ENCODE peak calls at places on chromosomes 11 and 22, in ten cellular contexts. One of them, this sample, is unnamed.

GRCh38 chr22:43537019-43537585 is 125.3 kb downstream of the MPPED1 start:
- DNase-seq in aorta: no peak
- DNase-seq in uterus: no peak
- DNase-seq in heart right ventricle: no peak
- DNase-seq in activated CD4-positive, alpha-beta T cell treated with anti-CD3 and anti-CD28 coated beads for 24 hours: no peak
- DNase-seq in left ventricle myocardium superior: no peak
- DNase-seq in sciatic nerve: no peak
- DNase-seq in foreskin fibroblast: no peak
- DNase-seq in tibial artery: no peak
- DNase-seq in fibroblast of the conjunctiva: no peak
- DNase-seq in this sample: no peak

GRCh38 chr11:65524747-65525658 is at the start of gene SCYL1:
- DNase-seq in sciatic nerve: peak
- DNase-seq in uterus: peak
- DNase-seq in tibial artery: peak
- DNase-seq in left ventricle myocardium superior: peak
- DNase-seq in foreskin fibroblast: peak
- DNase-seq in heart right ventricle: peak
- DNase-seq in aorta: peak
- DNase-seq in activated CD4-positive, alpha-beta T cell treated with anti-CD3 and anti-CD28 coated beads for 24 hours: peak
- DNase-seq in fibroblast of the conjunctiva: no peak
- DNase-seq in this sample: peak

GRCh38 chr22:45441158-45441557 is 27.7 kb downstream of the RIBC2 start:
- DNase-seq in heart right ventricle: peak
- DNase-seq in activated CD4-positive, alpha-beta T cell treated with anti-CD3 and anti-CD28 coated beads for 24 hours: no peak
- DNase-seq in fibroblast of the conjunctiva: peak
- DNase-seq in aorta: peak
- DNase-seq in tibial artery: peak
- DNase-seq in foreskin fibroblast: peak
- DNase-seq in uterus: peak
- DNase-seq in sciatic nerve: peak
- DNase-seq in left ventricle myocardium superior: peak
- DNase-seq in this sample: peak

GRCh38 chr11:4881860-4882500 is at the start of gene OR51T1:
- DNase-seq in tibial artery: no peak
- DNase-seq in left ventricle myocardium superior: no peak
- DNase-seq in uterus: no peak
- DNase-seq in aorta: no peak
- DNase-seq in heart right ventricle: no peak
- DNase-seq in foreskin fibroblast: peak
- DNase-seq in activated CD4-positive, alpha-beta T cell treated with anti-CD3 and anti-CD28 coated beads for 24 hours: no peak
- DNase-seq in sciatic nerve: no peak
- DNase-seq in fibroblast of the conjunctiva: no peak
- DNase-seq in this sample: no peak

GRCh38 chr22:19097518-19097917 is 24.7 kb downstream of the DGCR2 start:
- DNase-seq in left ventricle myocardium superior: no peak
- DNase-seq in activated CD4-positive, alpha-beta T cell treated with anti-CD3 and anti-CD28 coated beads for 24 hours: no peak
- DNase-seq in sciatic nerve: no peak
- DNase-seq in tibial artery: peak
- DNase-seq in fibroblast of the conjunctiva: no peak
- DNase-seq in uterus: no peak
- DNase-seq in heart right ventricle: no peak
- DNase-seq in foreskin fibroblast: no peak
- DNase-seq in aorta: no peak
- DNase-seq in this sample: no peak

GRCh38 chr11:67267188-67268035 is 1.1 kb downstream of the GRK2 start:
- DNase-seq in left ventricle myocardium superior: peak
- DNase-seq in activated CD4-positive, alpha-beta T cell treated with anti-CD3 and anti-CD28 coated beads for 24 hours: no peak
- DNase-seq in sciatic nerve: peak
- DNase-seq in aorta: peak
- DNase-seq in tibial artery: peak
- DNase-seq in fibroblast of the conjunctiva: no peak
- DNase-seq in uterus: peak
- DNase-seq in heart right ventricle: peak
- DNase-seq in foreskin fibroblast: peak
- DNase-seq in this sample: no peak

GRCh38 chr11:76147106-76147735 is 59.1 kb downstream of the WNT11 start:
- DNase-seq in heart right ventricle: no peak
- DNase-seq in sciatic nerve: no peak
- DNase-seq in foreskin fibroblast: no peak
- DNase-seq in fibroblast of the conjunctiva: no peak
- DNase-seq in uterus: no peak
- DNase-seq in aorta: no peak
- DNase-seq in activated CD4-positive, alpha-beta T cell treated with anti-CD3 and anti-CD28 coated beads for 24 hours: no peak
- DNase-seq in tibial artery: no peak
- DNase-seq in left ventricle myocardium superior: no peak
- DNase-seq in this sample: no peak

GRCh38 chr22:25448435-25449051 is 115.9 kb upstream of the GRK3 start:
- DNase-seq in uterus: no peak
- DNase-seq in activated CD4-positive, alpha-beta T cell treated with anti-CD3 and anti-CD28 coated beads for 24 hours: no peak
- DNase-seq in aorta: no peak
- DNase-seq in heart right ventricle: no peak
- DNase-seq in fibroblast of the conjunctiva: no peak
- DNase-seq in sciatic nerve: no peak
- DNase-seq in left ventricle myocardium superior: no peak
- DNase-seq in tibial artery: no peak
- DNase-seq in foreskin fibroblast: peak
- DNase-seq in this sample: no peak

GRCh38 chr22:43996170-43996980 is 27.7 kb upstream of the PARVB start:
- DNase-seq in sciatic nerve: peak
- DNase-seq in fibroblast of the conjunctiva: no peak
- DNase-seq in heart right ventricle: peak
- DNase-seq in left ventricle myocardium superior: peak
- DNase-seq in tibial artery: peak
- DNase-seq in aorta: peak
- DNase-seq in uterus: no peak
- DNase-seq in foreskin fibroblast: no peak
- DNase-seq in activated CD4-positive, alpha-beta T cell treated with anti-CD3 and anti-CD28 coated beads for 24 hours: peak
- DNase-seq in this sample: peak

GRCh38 chr11:87137711-87138110 is 100.0 kb downstream of the TMEM135 start:
- DNase-seq in foreskin fibroblast: peak
- DNase-seq in sciatic nerve: no peak
- DNase-seq in uterus: no peak
- DNase-seq in tibial artery: no peak
- DNase-seq in activated CD4-positive, alpha-beta T cell treated with anti-CD3 and anti-CD28 coated beads for 24 hours: no peak
- DNase-seq in fibroblast of the conjunctiva: peak
- DNase-seq in heart right ventricle: no peak
- DNase-seq in aorta: no peak
- DNase-seq in left ventricle myocardium superior: no peak
- DNase-seq in this sample: no peak

GRCh38 chr11:119065369-119065768 is 2.2 kb upstream of the VPS11 start:
- DNase-seq in left ventricle myocardium superior: no peak
- DNase-seq in heart right ventricle: no peak
- DNase-seq in fibroblast of the conjunctiva: no peak
- DNase-seq in aorta: no peak
- DNase-seq in uterus: no peak
- DNase-seq in foreskin fibroblast: peak
- DNase-seq in sciatic nerve: no peak
- DNase-seq in tibial artery: no peak
- DNase-seq in activated CD4-positive, alpha-beta T cell treated with anti-CD3 and anti-CD28 coated beads for 24 hours: no peak
- DNase-seq in this sample: peak

GRCh38 chr11:12213920-12214319 is 103.5 kb downstream of the MICAL2 start:
- DNase-seq in tibial artery: no peak
- DNase-seq in activated CD4-positive, alpha-beta T cell treated with anti-CD3 and anti-CD28 coated beads for 24 hours: no peak
- DNase-seq in left ventricle myocardium superior: no peak
- DNase-seq in foreskin fibroblast: peak
- DNase-seq in fibroblast of the conjunctiva: no peak
- DNase-seq in heart right ventricle: no peak
- DNase-seq in uterus: no peak
- DNase-seq in aorta: no peak
- DNase-seq in sciatic nerve: no peak
- DNase-seq in this sample: no peak